ENCODE peak calls at places on chromosomes 11 and 22, in five cellular contexts. F is lung microvascular endothelial cell; J is activated CD8-positive, alpha-beta memory T cell treated with anti-CD3 and anti-CD28 coated beads, Interleukin-2, amount 10 ng/mL, durations not matched to agents 7 days and 5 days; Q is hippocampal formation; K is substantia nigra. T is an unnamed sample.

GRCh38 chr11:65130631-65131416 is 3.5 kb downstream of the SYVN1 start:
- DNase-seq in F (no peak), J (no peak), Q (no peak), K (no peak), T (no peak)

GRCh38 chr11:66221726-66222236 is 46.7 kb upstream of the RAB1B start:
- DNase-seq in F (no peak), J (no peak), Q (no peak), K (no peak), T (no peak)

GRCh38 chr11:60338053-60338452 is 11.0 kb downstream of the MS4A6E start:
- DNase-seq in F (no peak), J (no peak), Q (no peak), K (no peak), T (no peak)

GRCh38 chr22:29195964-29196666 is 9.6 kb upstream of the EMID1 start:
- DNase-seq in F (no peak), J (no peak), Q (no peak), K (no peak), T (no peak)

GRCh38 chr11:86214710-86215109 is 29.8 kb upstream of the EED start:
- DNase-seq in F (no peak), J (peak; percentile 80), Q (no peak), K (no peak), T (no peak)

GRCh38 chr22:25508161-25508560 is 56.3 kb upstream of the GRK3 start:
- DNase-seq in F (no peak), J (no peak), Q (no peak), K (no peak), T (no peak)

GRCh38 chr22:19287889-19288288 is 3.6 kb downstream of the CLTCL1 start:
- DNase-seq in F (peak; percentile 46), J (no peak), Q (no peak), K (no peak), T (peak; percentile 53)

GRCh38 chr11:92865352-92865751 is 104.1 kb upstream of the MTNR1B start:
- DNase-seq in F (no peak), J (no peak), Q (no peak), K (no peak), T (no peak)

GRCh38 chr11:72670041-72670440 is 4.2 kb downstream of the PDE2A start:
- DNase-seq in F (no peak), J (no peak), Q (no peak), K (no peak), T (no peak)

GRCh38 chr11:9787981-9788521 is 124.2 kb downstream of the SWAP70 start:
- DNase-seq in F (peak; percentile 29), J (no peak), Q (no peak), K (no peak), T (no peak)

GRCh38 chr11:33211588-33211987 is 45.6 kb upstream of the HIPK3 start:
- DNase-seq in F (no peak), J (no peak), Q (no peak), K (no peak), T (no peak)

GRCh38 chr22:32476804-32477203 is 2.2 kb downstream of the FBXO7 start:
- DNase-seq in F (no peak), J (no peak), Q (no peak), K (no peak), T (no peak)

GRCh38 chr11:20258496-20258895 is 98.2 kb upstream of the DBX1 start:
- DNase-seq in F (no peak), J (no peak), Q (no peak), K (no peak), T (no peak)

GRCh38 chr22:29830585-29830984 is 7.5 kb downstream of the ASCC2 start:
- DNase-seq in F (no peak), J (no peak), Q (no peak), K (no peak), T (peak; percentile 18)

GRCh38 chr22:44807915-44808690 is 55.7 kb downstream of the ARHGAP8 start:
- DNase-seq in F (no peak), J (no peak), Q (no peak), K (no peak), T (no peak)

GRCh38 chr11:94184861-94185260 is 56.2 kb downstream of the PANX1 start:
- DNase-seq in F (no peak), J (no peak), Q (no peak), K (no peak), T (no peak)

GRCh38 chr22:30891781-30892180 is 76.8 kb downstream of the MORC2 start:
- DNase-seq in F (no peak), J (no peak), Q (no peak), K (no peak), T (no peak)

GRCh38 chr11:19816040-19816439 is 103.4 kb downstream of the NAV2 start:
- DNase-seq in F (no peak), J (no peak), Q (no peak), K (no peak), T (peak; percentile 34)

GRCh38 chr11:112637046-112637445 is 324.2 kb upstream of the NCAM1 start:
- DNase-seq in F (no peak), J (no peak), Q (peak; percentile 98), K (peak; percentile 83), T (no peak)

GRCh38 chr11:134264966-134265365 is 11.2 kb upstream of the GLB1L3 start:
- DNase-seq in F (no peak), J (no peak), Q (no peak), K (no peak), T (no peak)

GRCh38 chr11:84564180-84564866 is 1062.8 kb downstream of the DLG2 start:
- DNase-seq in F (peak; percentile 45), J (no peak), Q (peak; percentile 16), K (no peak), T (peak; percentile 6)

GRCh38 chr11:64084962-64085710 is 49.4 kb downstream of the FLRT1 start:
- DNase-seq in F (no peak), J (no peak), Q (no peak), K (no peak), T (no peak)

GRCh38 chr11:118684187-118684586 is 4.7 kb upstream of the TREH start:
- DNase-seq in F (no peak), J (no peak), Q (no peak), K (no peak), T (no peak)